ENCODE peak calls at places on chromosomes 13 and 19, in four cellular contexts. L, V, A and F are unnamed samples.
A peak's percentile ranks its signal among the peaks of the same experiment; 100 is the strongest.

GRCh38 chr19:49812452-49812996 is 568 bp downstream of the FUZ start:
- DNase-seq in L (no peak), V (no peak), A (no peak), F (peak; percentile 5)

GRCh38 chr19:16824658-16825311 is 4.4 kb upstream of the SIN3B start:
- DNase-seq in L (no peak), V (no peak), A (peak; percentile 39), F (peak; percentile 18)

GRCh38 chr19:33388817-33389573 is 15.5 kb downstream of the CEBPG start:
- DNase-seq in L (peak; percentile 73), V (no peak), A (no peak), F (no peak)

GRCh38 chr19:5147971-5148793 is 179.3 kb downstream of the KDM4B start:
- DNase-seq in L (no peak), V (no peak), A (no peak), F (no peak)

GRCh38 chr13:98450495-98451167 is 126.3 kb downstream of the STK24 start:
- DNase-seq in L (no peak), V (no peak), A (peak; percentile 12), F (no peak)

GRCh38 chr19:44772969-44773368 is 4.7 kb upstream of the CBLC start:
- DNase-seq in L (no peak), V (no peak), A (no peak), F (no peak)

GRCh38 chr13:28136916-28137315 is 1.4 kb upstream of the PAN3 start:
- DNase-seq in L (no peak), V (no peak), A (no peak), F (no peak)

GRCh38 chr13:43804461-43805070 is 17.8 kb upstream of the ENOX1 start:
- DNase-seq in L (no peak), V (peak; percentile 74), A (peak; percentile 44), F (peak; percentile 71)

GRCh38 chr13:54965881-54966280 is 1937.3 kb downstream of the OLFM4 start:
- DNase-seq in L (no peak), V (no peak), A (no peak), F (no peak)

GRCh38 chr19:49954092-49954825 is 6.7 kb downstream of the SIGLEC11 start:
- DNase-seq in L (peak; percentile 13), V (no peak), A (no peak), F (no peak)

DNA sequence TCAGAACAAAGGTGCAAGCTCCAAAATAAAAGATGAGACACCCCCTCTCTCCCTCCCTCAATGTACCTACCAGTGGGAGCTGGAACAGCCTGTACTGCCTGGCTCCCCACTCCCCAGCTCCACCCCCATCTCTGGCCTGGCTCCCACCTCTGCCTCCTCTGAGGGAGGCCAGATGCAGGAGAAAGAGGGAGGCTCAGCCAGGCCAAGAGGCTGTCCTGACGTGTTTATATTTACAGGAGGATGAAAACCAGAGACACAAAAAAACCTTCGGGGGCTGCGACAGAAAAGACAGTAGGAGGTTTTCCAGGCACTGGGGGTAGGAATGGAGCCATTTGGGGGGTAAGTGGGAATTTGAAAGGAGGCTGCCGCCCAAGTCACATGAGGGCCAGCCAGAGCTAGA is 19.7 kb downstream of the ARHGEF18 start:
- DNase-seq in L (peak; percentile 5), V (no peak), A (no peak), F (no peak)
- H3K4me1 ChIP-seq in L (no peaks in the 10 kb centered on the region), V (no peaks in the 10 kb centered on the region), A (peaks cover 4% of the 10 kb centered on the region), F (no peaks in the 10 kb centered on the region)

DNA sequence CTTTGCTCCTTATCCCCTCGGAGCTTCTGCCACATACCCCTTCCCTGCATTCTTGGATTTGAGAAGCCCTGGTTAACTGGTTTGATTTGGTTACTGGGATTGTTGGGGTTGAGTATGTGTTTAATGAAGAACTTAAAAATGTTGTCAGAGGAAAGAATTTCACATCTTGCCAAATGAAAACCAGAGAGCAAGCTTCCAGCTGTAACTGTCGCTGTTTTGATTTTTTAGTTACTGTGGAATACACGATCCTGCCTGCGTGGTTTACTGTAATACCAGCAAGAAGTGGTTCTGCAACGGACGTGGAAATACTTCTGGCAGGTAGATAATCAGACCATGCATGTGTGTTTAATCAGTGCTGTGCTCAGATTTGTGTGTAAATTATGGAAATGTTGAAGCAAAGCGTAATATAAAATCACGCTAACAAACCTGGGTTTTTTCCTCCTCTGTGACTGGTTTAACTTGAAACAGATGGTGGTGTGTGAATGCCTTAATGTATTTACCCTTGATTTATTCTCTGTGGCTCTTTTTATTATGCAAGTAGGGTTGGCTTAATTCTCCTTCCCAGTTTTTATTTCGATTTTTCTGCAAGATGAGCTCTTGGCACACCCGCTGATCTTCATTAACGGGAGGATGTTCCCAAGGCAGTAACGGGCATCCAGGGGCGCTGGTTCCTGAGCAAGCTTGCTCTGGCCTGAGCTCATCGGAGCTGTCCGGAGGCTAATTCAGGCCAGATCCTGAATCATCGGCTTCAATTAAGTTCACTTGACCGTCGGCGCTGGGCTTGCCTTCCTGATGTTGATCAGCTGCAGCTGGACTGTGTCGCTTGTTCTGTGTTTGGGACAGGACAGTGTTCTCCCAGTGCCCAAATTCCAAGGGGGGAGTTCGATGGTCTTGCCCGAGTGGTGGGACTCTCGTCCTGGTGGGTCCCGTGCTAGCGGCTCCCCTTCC is 16.0 kb downstream of the UPF1 start:
- DNase-seq in L (no peak), V (no peak), A (no peak), F (no peak)
- H3K4me1 ChIP-seq in L (peaks cover 28% of the 10 kb centered on the region), V (peaks cover 10% of the 10 kb centered on the region), A (peaks cover 22% of the 10 kb centered on the region), F (no peaks in the 10 kb centered on the region)

GRCh38 chr19:38684078-38684861 is 36.8 kb downstream of the ACTN4 start:
- DNase-seq in L (no peak), V (peak; percentile 75), A (peak; percentile 84), F (no peak)
- H3K4me1 ChIP-seq in L (peaks cover 43% of the 10 kb centered on the region), V (peaks cover 91% of the 10 kb centered on the region), A (peaks cover 58% of the 10 kb centered on the region), F (peaks cover 33% of the 10 kb centered on the region)

DNA sequence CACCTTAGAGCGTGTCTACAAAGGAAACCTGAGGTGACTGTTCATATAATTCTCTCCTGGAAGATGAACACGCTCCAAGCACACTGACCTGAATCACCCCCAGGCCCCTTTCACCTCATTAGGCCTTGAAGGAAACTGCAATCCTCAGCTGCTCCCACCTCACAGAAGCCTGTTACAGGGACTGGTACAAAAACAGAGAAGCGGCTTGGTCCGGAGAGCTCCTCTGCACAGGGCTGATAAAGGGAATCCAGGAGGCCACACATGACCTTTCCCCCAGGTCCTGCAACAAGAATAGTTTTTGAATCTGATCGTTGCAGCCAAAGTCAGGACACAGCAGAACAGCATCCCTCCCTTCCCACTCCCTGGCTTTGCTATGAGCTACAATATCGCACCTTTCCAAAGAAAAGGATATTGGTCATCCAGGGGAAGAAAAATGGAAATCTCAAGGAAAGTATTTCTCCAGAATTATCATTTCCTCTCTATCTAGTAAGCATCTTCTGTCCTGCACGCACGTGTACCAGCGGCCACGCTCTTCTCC is 666.7 kb downstream of the UQCRFS1 start:
- DNase-seq in L (no peak), V (no peak), A (no peak), F (no peak)
- H3K4me1 ChIP-seq in L (no peaks in the 10 kb centered on the region), V (no peaks in the 10 kb centered on the region), A (no peaks in the 10 kb centered on the region), F (no peaks in the 10 kb centered on the region)

DNA sequence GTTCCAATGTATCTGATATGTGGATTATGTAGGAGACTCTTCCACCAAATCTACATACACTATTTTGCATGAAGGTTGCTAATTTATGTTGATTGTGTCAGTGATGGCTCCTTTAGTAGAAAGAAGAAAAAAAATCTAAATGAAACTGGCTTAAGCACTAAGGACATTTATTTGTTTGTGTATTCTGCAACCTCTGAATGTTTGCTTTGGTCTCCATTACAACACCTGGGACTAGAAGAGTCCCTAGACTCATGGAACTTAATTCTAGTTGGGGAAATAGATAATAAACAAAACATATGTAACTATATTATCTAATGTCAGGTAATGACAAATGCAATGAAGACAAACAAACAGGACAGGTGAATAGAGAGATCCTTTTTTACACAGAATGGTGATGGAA is 691.8 kb downstream of the UQCRFS1 start:
- DNase-seq in L (no peak), V (no peak), A (no peak), F (no peak)
- H3K4me1 ChIP-seq in L (no peaks in the 10 kb centered on the region), V (no peaks in the 10 kb centered on the region), A (no peaks in the 10 kb centered on the region), F (no peaks in the 10 kb centered on the region)

DNA sequence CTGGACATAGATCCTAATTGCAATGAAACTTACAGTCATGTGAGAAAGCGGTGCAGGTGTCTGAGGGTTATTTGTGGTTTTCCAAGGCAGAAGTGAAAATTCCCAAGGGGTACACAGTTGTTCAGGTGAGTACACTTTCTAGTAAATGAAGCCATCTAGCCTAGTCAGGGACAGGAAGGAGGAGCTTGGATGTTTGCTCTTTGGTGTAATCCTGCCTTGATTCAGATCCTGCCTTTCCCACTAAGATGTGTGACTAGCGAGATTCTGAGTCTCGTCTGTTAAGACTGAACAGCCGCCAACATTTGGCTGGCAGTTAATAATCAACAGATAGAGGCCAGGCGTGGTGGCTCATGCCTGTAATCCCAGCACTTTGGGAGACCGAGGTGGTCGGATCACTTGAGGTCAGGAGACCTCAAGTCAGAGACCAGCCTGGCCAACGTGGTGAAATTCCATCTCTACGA is 2.5 kb downstream of the RPS9 start:
- DNase-seq in L (no peak), V (peak; percentile 44), A (no peak), F (no peak)
- H3K4me1 ChIP-seq in L (peaks cover 64% of the 10 kb centered on the region), V (peaks cover 57% of the 10 kb centered on the region), A (peaks cover 38% of the 10 kb centered on the region), F (peaks cover 33% of the 10 kb centered on the region)

GRCh38 chr19:32355309-32355708 is 9.9 kb downstream of the ZNF507 start:
- DNase-seq in L (no peak), V (no peak), A (no peak), F (no peak)

GRCh38 chr19:32350492-32350891 is 5.1 kb downstream of the ZNF507 start:
- DNase-seq in L (no peak), V (no peak), A (no peak), F (no peak)

GRCh38 chr19:32349724-32350475 is 4.5 kb downstream of the ZNF507 start:
- DNase-seq in L (no peak), V (no peak), A (no peak), F (no peak)

GRCh38 chr19:32354345-32354744 is 8.9 kb downstream of the ZNF507 start:
- DNase-seq in L (no peak), V (no peak), A (no peak), F (no peak)

DNA sequence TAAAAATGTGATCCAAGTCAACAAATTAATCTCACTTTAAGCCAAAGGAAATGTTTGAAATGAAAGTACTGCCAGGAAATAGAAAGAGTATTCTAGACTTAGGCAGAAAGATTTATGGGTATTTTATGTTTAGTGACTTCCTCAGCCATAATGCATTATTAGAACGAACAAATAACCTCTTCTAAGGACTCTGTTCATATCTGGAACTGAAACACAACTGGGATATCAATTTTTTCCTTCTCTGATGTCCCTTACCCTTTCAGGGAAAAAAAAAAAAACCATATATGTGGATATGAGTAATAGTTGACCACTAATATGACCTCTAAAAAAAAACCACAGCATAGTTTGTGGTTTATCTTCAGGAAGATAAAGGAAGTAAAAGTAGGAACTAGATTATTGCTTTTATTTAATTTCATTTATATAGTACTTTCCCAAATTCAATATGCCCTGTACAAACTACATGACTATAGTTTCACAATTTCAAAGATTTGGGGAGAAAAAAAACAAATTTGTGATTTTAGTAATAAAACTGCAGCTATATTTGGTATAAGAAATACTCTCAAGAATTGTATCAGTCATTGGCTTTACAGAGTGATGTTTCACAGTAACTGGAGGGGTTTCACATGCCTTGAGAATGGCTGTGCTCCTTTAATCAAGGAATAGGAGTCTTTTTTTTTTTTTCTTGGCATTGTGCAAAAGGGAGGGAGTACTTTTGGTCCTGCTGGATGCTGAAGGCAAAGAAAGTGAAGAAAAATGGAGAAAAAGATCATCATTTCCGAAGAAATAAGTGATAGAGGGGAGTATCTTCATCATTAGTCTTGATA is 6.6 kb downstream of the ZNF507 start:
- DNase-seq in L (no peak), V (no peak), A (peak; percentile 62), F (no peak)
- H3K4me1 ChIP-seq in L (peaks cover 4% of the 10 kb centered on the region), V (peaks cover 32% of the 10 kb centered on the region), A (peaks cover 21% of the 10 kb centered on the region), F (peaks cover 3% of the 10 kb centered on the region)